ENCODE peak calls at places on chromosomes 6 and 20, in five cellular contexts. One of them, this sample, is unnamed.
A peak's percentile ranks its signal among the peaks of the same experiment; 100 is the strongest.

GRCh38 chr20:8127553-8128255 is 4.4 kb upstream of the PLCB1 start:
- DNase-seq in left ventricle myocardium superior: no peak
- DNase-seq in AG10803: no peak
- DNase-seq in M059J: no peak
- DNase-seq in left cardiac atrium: no peak
- DNase-seq in this sample: no peak

GRCh38 chr20:1629321-1629720 is 9.5 kb upstream of the SIRPB1 start:
- DNase-seq in left ventricle myocardium superior: no peak
- DNase-seq in AG10803: no peak
- DNase-seq in M059J: no peak
- DNase-seq in left cardiac atrium: no peak
- DNase-seq in this sample: no peak

GRCh38 chr20:43669332-43669731 is 2.4 kb downstream of the MYBL2 start:
- DNase-seq in left ventricle myocardium superior: no peak
- DNase-seq in AG10803: peak; percentile 13
- DNase-seq in M059J: peak; percentile 98
- DNase-seq in left cardiac atrium: no peak
- DNase-seq in this sample: no peak

GRCh38 chr20:48681882-48682426 is 145.8 kb downstream of the PREX1 start:
- DNase-seq in left ventricle myocardium superior: no peak
- DNase-seq in AG10803: no peak
- DNase-seq in M059J: no peak
- DNase-seq in left cardiac atrium: no peak
- DNase-seq in this sample: peak; percentile 2

GRCh38 chr20:1934162-1934561 is 39.0 kb downstream of the SIRPA start:
- DNase-seq in left ventricle myocardium superior: no peak
- DNase-seq in AG10803: peak; percentile 97
- DNase-seq in M059J: peak; percentile 30
- DNase-seq in left cardiac atrium: no peak
- DNase-seq in this sample: no peak

GRCh38 chr6:44062771-44063560 is 64.3 kb downstream of the MRPL14 start:
- DNase-seq in left ventricle myocardium superior: peak; percentile 50
- DNase-seq in AG10803: no peak
- DNase-seq in M059J: no peak
- DNase-seq in left cardiac atrium: peak; percentile 59
- DNase-seq in this sample: peak; percentile 62

GRCh38 chr6:63307581-63308246 is 12.1 kb downstream of the LGSN start:
- DNase-seq in left ventricle myocardium superior: no peak
- DNase-seq in AG10803: peak; percentile 51
- DNase-seq in M059J: peak; percentile 75
- DNase-seq in left cardiac atrium: no peak
- DNase-seq in this sample: no peak

GRCh38 chr6:79672631-79673065 is 41.5 kb downstream of the SH3BGRL2 start:
- DNase-seq in left ventricle myocardium superior: no peak
- DNase-seq in AG10803: peak; percentile 16
- DNase-seq in M059J: peak; percentile 42
- DNase-seq in left cardiac atrium: no peak
- DNase-seq in this sample: no peak

GRCh38 chr6:38713812-38714211 is 1.3 kb upstream of the DNAH8 start:
- DNase-seq in left ventricle myocardium superior: no peak
- DNase-seq in AG10803: peak; percentile 3
- DNase-seq in M059J: peak; percentile 79
- DNase-seq in left cardiac atrium: no peak
- DNase-seq in this sample: no peak

GRCh38 chr6:106321940-106322339 is 3.6 kb downstream of the ATG5 start:
- DNase-seq in left ventricle myocardium superior: no peak
- DNase-seq in AG10803: no peak
- DNase-seq in M059J: no peak
- DNase-seq in left cardiac atrium: no peak
- DNase-seq in this sample: no peak

GRCh38 chr20:17612287-17612974 is 42.6 kb downstream of the DSTN start:
- DNase-seq in left ventricle myocardium superior: no peak
- DNase-seq in AG10803: peak; percentile 79
- DNase-seq in M059J: peak; percentile 56
- DNase-seq in left cardiac atrium: peak; percentile 43
- DNase-seq in this sample: peak; percentile 65

GRCh38 chr6:44132476-44132875 is 5.1 kb downstream of the TMEM63B start:
- DNase-seq in left ventricle myocardium superior: no peak
- DNase-seq in AG10803: no peak
- DNase-seq in M059J: no peak
- DNase-seq in left cardiac atrium: no peak
- DNase-seq in this sample: no peak

This sample was measured in lower lobe of right lung.